ENCODE peak calls at places on chromosomes 6 and 20, in six cellular contexts. K, H, A, U, C and D are unnamed samples.
A peak's percentile ranks its signal among the peaks of the same experiment; 100 is the strongest.

GRCh38 chr6:149897015-149897697 is 757 bp downstream of the RAET1E start:
- DNase-seq in K (no peak), H (peak; percentile 96), A (peak; percentile 85), U (peak; percentile 69), C (no peak), D (peak; percentile 36)

GRCh38 chr6:52522151-52522626 is 54.7 kb downstream of the TRAM2 start:
- DNase-seq in K (no peak), H (peak; percentile 80), A (peak; percentile 74), U (no peak), C (no peak), D (peak; percentile 87)

GRCh38 chr6:2855061-2855519 is 13.4 kb upstream of the SERPINB1 start:
- DNase-seq in K (no peak), H (peak; percentile 76), A (no peak), U (no peak), C (no peak), D (no peak)

GRCh38 chr20:33667245-33668086 is 723 bp downstream of the ACTL10 start:
- DNase-seq in K (no peak), H (peak; percentile 86), A (no peak), U (no peak), C (no peak), D (peak; percentile 90)

GRCh38 chr6:44558315-44559227 is 171.1 kb downstream of the CDC5L start:
- DNase-seq in K (no peak), H (peak; percentile 55), A (no peak), U (no peak), C (no peak), D (no peak)

GRCh38 chr6:100175814-100176275 is 181.8 kb upstream of the MCHR2 start:
- DNase-seq in K (no peak), H (peak; percentile 92), A (peak; percentile 43), U (no peak), C (no peak), D (no peak)

GRCh38 chr6:56864171-56864616 is 90.7 kb upstream of the BEND6 start:
- DNase-seq in K (no peak), H (no peak), A (peak; percentile 77), U (no peak), C (no peak), D (no peak)

GRCh38 chr6:128731249-128732165 is 151.4 kb upstream of the LAMA2 start:
- DNase-seq in K (no peak), H (peak; percentile 68), A (peak; percentile 63), U (no peak), C (no peak), D (no peak)

GRCh38 chr6:143772110-143772509 is 71.0 kb upstream of the LTV1 start:
- DNase-seq in K (no peak), H (peak; percentile 14), A (no peak), U (no peak), C (no peak), D (no peak)

GRCh38 chr20:58137651-58138265 is 90.7 kb downstream of the ANKRD60 start:
- DNase-seq in K (no peak), H (no peak), A (no peak), U (no peak), C (no peak), D (no peak)

GRCh38 chr6:145842693-145843546 is 28.3 kb upstream of the FBXO30 start:
- DNase-seq in K (no peak), H (peak; percentile 72), A (no peak), U (no peak), C (no peak), D (no peak)

GRCh38 chr6:47655719-47656595 is 42.4 kb upstream of the ADGRF4 start:
- DNase-seq in K (no peak), H (peak; percentile 52), A (peak; percentile 80), U (no peak), C (no peak), D (no peak)

GRCh38 chr20:58131111-58131510 is 97.3 kb downstream of the ANKRD60 start:
- DNase-seq in K (no peak), H (peak; percentile 13), A (peak; percentile 61), U (no peak), C (no peak), D (no peak)

GRCh38 chr6:170130201-170130621 is 160.7 kb downstream of the DLL1 start:
- DNase-seq in K (peak; percentile 24), H (no peak), A (no peak), U (peak; percentile 21), C (no peak), D (no peak)

GRCh38 chr6:118280210-118280609 is 267.9 kb upstream of the PLN start:
- DNase-seq in K (no peak), H (no peak), A (no peak), U (no peak), C (no peak), D (no peak)

GRCh38 chr20:60137657-60138245 is 179.5 kb downstream of the CDH26 start:
- DNase-seq in K (no peak), H (no peak), A (peak; percentile 9), U (no peak), C (no peak), D (no peak)

GRCh38 chr6:107118976-107119375 is 3.7 kb upstream of the BEND3 start:
- DNase-seq in K (no peak), H (peak; percentile 23), A (no peak), U (no peak), C (no peak), D (no peak)

GRCh38 chr6:27478141-27478705 is 5.3 kb upstream of the ZNF184 start:
- DNase-seq in K (no peak), H (peak; percentile 47), A (peak; percentile 14), U (no peak), C (no peak), D (no peak)

GRCh38 chr20:62494980-62495797 is 19.4 kb upstream of the GATA5 start:
- DNase-seq in K (no peak), H (no peak), A (no peak), U (no peak), C (no peak), D (no peak)